ENCODE peak calls at places on chromosome 5, in four cellular contexts. One of them, this sample, is unnamed.

GRCh38 chr5:94691947-94692346 is 73.5 kb downstream of the SLF1 start:
- DNase-seq in K562: no peak
- DNase-seq in SK-N-SH: peak; percentile 20
- DNase-seq in H1: no peak
- DNase-seq in this sample: no peak

GRCh38 chr5:83516361-83516760 is 44.8 kb downstream of the VCAN start:
- DNase-seq in H1: no peak
- DNase-seq in SK-N-SH: no peak
- DNase-seq in K562: no peak
- DNase-seq in this sample: no peak

GRCh38 chr5:146084376-146084775 is 21.0 kb downstream of the PLAC8L1 start:
- DNase-seq in K562: no peak
- DNase-seq in SK-N-SH: no peak
- DNase-seq in H1: no peak
- DNase-seq in this sample: no peak

GRCh38 chr5:132258102-132259060 is 885 bp downstream of the PDLIM4 start:
- DNase-seq in H1: no peak
- DNase-seq in K562: peak; percentile 59
- DNase-seq in SK-N-SH: peak; percentile 55
- DNase-seq in this sample: no peak

GRCh38 chr5:37889612-37890317 is 49.9 kb upstream of the GDNF start:
- DNase-seq in H1: no peak
- DNase-seq in SK-N-SH: no peak
- DNase-seq in K562: no peak
- DNase-seq in this sample: no peak

GRCh38 chr5:137743031-137743640 is 7.2 kb upstream of the KLHL3 start:
- DNase-seq in H1: no peak
- DNase-seq in SK-N-SH: peak; percentile 50
- DNase-seq in K562: peak; percentile 79
- DNase-seq in this sample: peak; percentile 43

GRCh38 chr5:14675309-14675708 is 10.8 kb downstream of the OTULIN start:
- DNase-seq in K562: no peak
- DNase-seq in H1: no peak
- DNase-seq in SK-N-SH: no peak
- DNase-seq in this sample: no peak

GRCh38 chr5:6763191-6763590 is 50.0 kb downstream of the TENT4A start:
- DNase-seq in SK-N-SH: no peak
- DNase-seq in K562: no peak
- DNase-seq in H1: no peak
- DNase-seq in this sample: no peak

GRCh38 chr5:123868267-123868666 is 356.3 kb downstream of the CSNK1G3 start:
- DNase-seq in H1: no peak
- DNase-seq in SK-N-SH: no peak
- DNase-seq in K562: no peak
- DNase-seq in this sample: no peak

GRCh38 chr5:86838078-86838477 is 220.3 kb downstream of the COX7C start:
- DNase-seq in H1: no peak
- DNase-seq in SK-N-SH: no peak
- DNase-seq in K562: no peak
- DNase-seq in this sample: no peak

GRCh38 chr5:90932052-90932699 is 373.6 kb downstream of the ADGRV1 start:
- DNase-seq in K562: peak; percentile 67
- DNase-seq in H1: no peak
- DNase-seq in SK-N-SH: peak; percentile 77
- DNase-seq in this sample: peak; percentile 40

GRCh38 chr5:140225396-140225795 is 50.4 kb downstream of the CYSTM1 start:
- DNase-seq in K562: no peak
- DNase-seq in H1: no peak
- DNase-seq in SK-N-SH: no peak
- DNase-seq in this sample: no peak

GRCh38 chr5:71937906-71938698 is 169.2 kb upstream of the MAP1B start:
- DNase-seq in H1: no peak
- DNase-seq in SK-N-SH: no peak
- DNase-seq in K562: no peak
- DNase-seq in this sample: no peak

GRCh38 chr5:68007446-68007845 is 208.1 kb upstream of the PIK3R1 start:
- DNase-seq in SK-N-SH: no peak
- DNase-seq in K562: no peak
- DNase-seq in H1: no peak
- DNase-seq in this sample: no peak

GRCh38 chr5:173790836-173791546 is 97.2 kb upstream of the CPEB4 start:
- DNase-seq in H1: no peak
- DNase-seq in SK-N-SH: no peak
- DNase-seq in K562: no peak
- DNase-seq in this sample: no peak

GRCh38 chr5:61625682-61626620 is 293.9 kb downstream of the ZSWIM6 start:
- DNase-seq in K562: peak; percentile 27
- DNase-seq in H1: peak; percentile 29
- DNase-seq in SK-N-SH: no peak
- DNase-seq in this sample: peak; percentile 75

GRCh38 chr5:180830253-180831138 is 27.9 kb upstream of the MGAT1 start:
- DNase-seq in SK-N-SH: peak; percentile 69
- DNase-seq in H1: no peak
- DNase-seq in K562: peak; percentile 83
- DNase-seq in this sample: peak; percentile 63

GRCh38 chr5:72210913-72211670 is 103.8 kb downstream of the MAP1B start:
- DNase-seq in H1: no peak
- DNase-seq in SK-N-SH: no peak
- DNase-seq in K562: peak; percentile 33
- DNase-seq in this sample: no peak

GRCh38 chr5:90967443-90967842 is 408.8 kb downstream of the ADGRV1 start:
- DNase-seq in SK-N-SH: peak; percentile 70
- DNase-seq in K562: no peak
- DNase-seq in H1: no peak
- DNase-seq in this sample: no peak

GRCh38 chr5:133445744-133446143 is 166.6 kb downstream of the FSTL4 start:
- DNase-seq in SK-N-SH: no peak
- DNase-seq in H1: no peak
- DNase-seq in K562: no peak
- DNase-seq in this sample: no peak

GRCh38 chr5:112238473-112238872 is 180.6 kb downstream of the EPB41L4A start:
- DNase-seq in K562: peak; percentile 6
- DNase-seq in H1: no peak
- DNase-seq in SK-N-SH: peak; percentile 30
- DNase-seq in this sample: no peak

GRCh38 chr5:171428168-171428658 is 8.8 kb downstream of the FGF18 start:
- DNase-seq in K562: no peak
- DNase-seq in H1: no peak
- DNase-seq in SK-N-SH: no peak
- DNase-seq in this sample: no peak

GRCh38 chr5:142472306-142472951 is 147.6 kb upstream of the SPRY4 start:
- DNase-seq in SK-N-SH: no peak
- DNase-seq in H1: no peak
- DNase-seq in K562: peak; percentile 79
- DNase-seq in this sample: no peak

GRCh38 chr5:79576606-79577289 is 35.5 kb upstream of the TENT2 start:
- DNase-seq in K562: peak; percentile 48
- DNase-seq in SK-N-SH: no peak
- DNase-seq in H1: no peak
- DNase-seq in this sample: no peak

GRCh38 chr5:98927242-98927987 is 1.4 kb downstream of the CHD1 start:
- DNase-seq in K562: peak; percentile 76
- DNase-seq in H1: no peak
- DNase-seq in SK-N-SH: peak; percentile 30
- DNase-seq in this sample: no peak

GRCh38 chr5:74316064-74316586 is 324.4 kb downstream of the ENC1 start:
- DNase-seq in K562: no peak
- DNase-seq in H1: peak; percentile 17
- DNase-seq in SK-N-SH: peak; percentile 34
- DNase-seq in this sample: no peak

GRCh38 chr5:74866653-74867162 is 521 bp upstream of the FAM169A start:
- DNase-seq in H1: no peak
- DNase-seq in K562: no peak
- DNase-seq in SK-N-SH: peak; percentile 72
- DNase-seq in this sample: peak; percentile 50

GRCh38 chr5:15707631-15708030 is 207.7 kb downstream of the FBXL7 start:
- DNase-seq in K562: no peak
- DNase-seq in SK-N-SH: no peak
- DNase-seq in H1: no peak
- DNase-seq in this sample: no peak

GRCh38 chr5:83306572-83307241 is 164.8 kb upstream of the VCAN start:
- DNase-seq in SK-N-SH: no peak
- DNase-seq in K562: no peak
- DNase-seq in H1: no peak
- DNase-seq in this sample: no peak

GRCh38 chr5:58380655-58381054 is 79.2 kb downstream of the PLK2 start:
- DNase-seq in SK-N-SH: no peak
- DNase-seq in K562: no peak
- DNase-seq in H1: no peak
- DNase-seq in this sample: no peak
- TF ChIP-seq TEAD4 in SK-N-SH: no peak
- TF ChIP-seq TEAD4 in K562: no peak
- TF ChIP-seq TEAD4 in H1: no peak
- TF ChIP-seq TEAD4 in this sample: no peak

GRCh38 chr5:159510282-159510681 is 180.0 kb upstream of the IL12B start:
- DNase-seq in K562: no peak
- DNase-seq in SK-N-SH: peak; percentile 27
- DNase-seq in H1: peak; percentile 53
- DNase-seq in this sample: peak; percentile 80
- TF ChIP-seq TEAD4 in K562: no peak
- TF ChIP-seq TEAD4 in SK-N-SH: no peak
- TF ChIP-seq TEAD4 in H1: peak; percentile 76
- TF ChIP-seq TEAD4 in this sample: no peak

GRCh38 chr5:33491941-33492340 is 51.2 kb downstream of the TARS1 start:
- DNase-seq in H1: no peak
- DNase-seq in SK-N-SH: no peak
- DNase-seq in K562: no peak
- DNase-seq in this sample: no peak

GRCh38 chr5:33489481-33490067 is 48.8 kb downstream of the TARS1 start:
- DNase-seq in H1: no peak
- DNase-seq in SK-N-SH: no peak
- DNase-seq in K562: no peak
- DNase-seq in this sample: no peak

GRCh38 chr5:33490071-33490665 is 49.4 kb downstream of the TARS1 start:
- DNase-seq in SK-N-SH: no peak
- DNase-seq in K562: no peak
- DNase-seq in H1: no peak
- DNase-seq in this sample: no peak

GRCh38 chr5:33488558-33489355 is 48.0 kb downstream of the TARS1 start:
- DNase-seq in H1: no peak
- DNase-seq in SK-N-SH: no peak
- DNase-seq in K562: no peak
- DNase-seq in this sample: no peak

DNA sequence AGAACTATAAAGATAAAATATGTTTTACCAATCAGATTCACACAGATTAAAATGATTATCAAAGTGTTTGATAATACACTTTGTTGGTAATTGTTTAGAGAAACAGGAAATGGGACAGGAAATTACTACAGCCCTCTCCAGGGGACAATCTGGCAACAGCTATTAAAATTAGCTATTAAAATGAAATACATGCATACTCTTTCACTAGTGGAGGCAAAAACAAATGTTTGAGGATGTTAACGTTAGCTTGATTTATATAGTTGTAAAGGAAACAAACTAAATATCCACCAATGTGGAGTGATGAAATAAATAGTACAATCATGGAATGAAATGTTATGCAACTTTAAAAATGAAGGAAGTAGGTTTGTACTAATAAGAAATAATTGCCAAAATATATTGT is 53.7 kb downstream of the TARS1 start:
- DNase-seq in K562: no peak
- DNase-seq in H1: no peak
- DNase-seq in SK-N-SH: no peak
- DNase-seq in this sample: no peak
- TF ChIP-seq TEAD4 in K562: no peak
- TF ChIP-seq TEAD4 in H1: no peak
- TF ChIP-seq TEAD4 in SK-N-SH: no peak
- TF ChIP-seq TEAD4 in this sample: no peak

GRCh38 chr5:30100148-30100547 is 1093.3 kb upstream of the CDH6 start:
- DNase-seq in K562: no peak
- DNase-seq in SK-N-SH: no peak
- DNase-seq in H1: no peak
- DNase-seq in this sample: no peak

GRCh38 chr5:30100929-30101328 is 1092.6 kb upstream of the CDH6 start:
- DNase-seq in K562: no peak
- DNase-seq in H1: no peak
- DNase-seq in SK-N-SH: no peak
- DNase-seq in this sample: no peak

GRCh38 chr5:30102185-30102584 is 1091.3 kb upstream of the CDH6 start:
- DNase-seq in SK-N-SH: no peak
- DNase-seq in K562: no peak
- DNase-seq in H1: no peak
- DNase-seq in this sample: no peak

GRCh38 chr5:30105186-30105585 is 1088.3 kb upstream of the CDH6 start:
- DNase-seq in K562: no peak
- DNase-seq in H1: no peak
- DNase-seq in SK-N-SH: no peak
- DNase-seq in this sample: no peak

GRCh38 chr5:30103056-30104020 is 1090.1 kb upstream of the CDH6 start:
- DNase-seq in SK-N-SH: no peak
- DNase-seq in K562: no peak
- DNase-seq in H1: no peak
- DNase-seq in this sample: no peak
- TF ChIP-seq TEAD4 in SK-N-SH: no peak
- TF ChIP-seq TEAD4 in K562: no peak
- TF ChIP-seq TEAD4 in H1: no peak
- TF ChIP-seq TEAD4 in this sample: no peak

GRCh38 chr5:42301349-42301748 is 121.9 kb upstream of the GHR start:
- DNase-seq in H1: no peak
- DNase-seq in SK-N-SH: no peak
- DNase-seq in K562: no peak
- DNase-seq in this sample: no peak
- TF ChIP-seq TEAD4 in H1: no peak
- TF ChIP-seq TEAD4 in SK-N-SH: no peak
- TF ChIP-seq TEAD4 in K562: no peak
- TF ChIP-seq TEAD4 in this sample: no peak

GRCh38 chr5:158302029-158302428 is 443.1 kb upstream of the CLINT1 start:
- DNase-seq in H1: no peak
- DNase-seq in SK-N-SH: no peak
- DNase-seq in K562: no peak
- DNase-seq in this sample: no peak

GRCh38 chr5:158303883-158304282 is 444.9 kb upstream of the CLINT1 start:
- DNase-seq in SK-N-SH: no peak
- DNase-seq in H1: no peak
- DNase-seq in K562: no peak
- DNase-seq in this sample: no peak

GRCh38 chr5:158301186-158301585 is 442.2 kb upstream of the CLINT1 start:
- DNase-seq in K562: no peak
- DNase-seq in SK-N-SH: no peak
- DNase-seq in H1: no peak
- DNase-seq in this sample: no peak

DNA sequence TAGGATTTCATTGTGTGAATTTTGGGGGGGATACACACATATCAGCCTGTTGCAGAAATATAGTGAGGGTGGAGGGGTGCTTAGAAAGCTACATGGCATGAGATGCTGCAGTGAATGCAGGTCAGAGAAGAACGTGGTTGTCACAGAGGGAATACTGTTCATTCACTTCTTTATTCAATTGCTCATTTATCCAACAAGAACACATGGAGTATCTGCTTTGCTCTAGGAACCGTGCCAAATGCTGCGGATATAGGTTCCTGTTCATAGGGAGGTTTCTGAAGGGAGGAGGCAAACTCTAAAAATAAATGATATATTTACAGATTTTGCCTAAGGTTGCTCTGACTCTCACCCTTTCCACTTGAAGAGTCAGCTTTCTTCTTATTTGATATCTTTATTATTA is 444.3 kb upstream of the CLINT1 start:
- DNase-seq in K562: no peak
- DNase-seq in SK-N-SH: peak; percentile 18
- DNase-seq in H1: no peak
- DNase-seq in this sample: no peak
- TF ChIP-seq TEAD4 in K562: no peak
- TF ChIP-seq TEAD4 in SK-N-SH: no peak
- TF ChIP-seq TEAD4 in H1: no peak
- TF ChIP-seq TEAD4 in this sample: no peak